ENCODE peak calls at places on chromosomes 5 and 9, in four cellular contexts. One of them, this sample, is unnamed.

GRCh38 chr5:80713640-80714039 is 58.9 kb upstream of the DHFR start:
- DNase-seq in stomach: no peak
- DNase-seq in vagina: no peak
- DNase-seq in Panc1: no peak
- DNase-seq in this sample: no peak

GRCh38 chr5:68409259-68409658 is 193.7 kb downstream of the PIK3R1 start:
- DNase-seq in stomach: no peak
- DNase-seq in Panc1: no peak
- DNase-seq in vagina: no peak
- DNase-seq in this sample: no peak

GRCh38 chr5:151509231-151509630 is 61.8 kb downstream of the SLC36A1 start:
- DNase-seq in vagina: no peak
- DNase-seq in Panc1: no peak
- DNase-seq in stomach: no peak
- DNase-seq in this sample: no peak

GRCh38 chr9:27089706-27090105 is 19.3 kb upstream of the TEK start:
- DNase-seq in Panc1: no peak
- DNase-seq in stomach: no peak
- DNase-seq in vagina: no peak
- DNase-seq in this sample: no peak

GRCh38 chr9:126420643-126421564 is 94.3 kb downstream of the MVB12B start:
- DNase-seq in Panc1: peak
- DNase-seq in vagina: no peak
- DNase-seq in stomach: no peak
- DNase-seq in this sample: no peak

GRCh38 chr5:14768838-14769365 is 102.7 kb downstream of the ANKH start:
- DNase-seq in vagina: no peak
- DNase-seq in Panc1: no peak
- DNase-seq in stomach: no peak
- DNase-seq in this sample: no peak

GRCh38 chr5:154829589-154830218 is 20.7 kb downstream of the FAXDC2 start:
- DNase-seq in stomach: peak
- DNase-seq in Panc1: no peak
- DNase-seq in vagina: no peak
- DNase-seq in this sample: peak

GRCh38 chr5:59178482-59178881 is 595.6 kb downstream of the RAB3C start:
- DNase-seq in stomach: no peak
- DNase-seq in vagina: no peak
- DNase-seq in Panc1: no peak
- DNase-seq in this sample: no peak

GRCh38 chr9:91795500-91796241 is 154.4 kb downstream of the ROR2 start:
- DNase-seq in stomach: no peak
- DNase-seq in vagina: no peak
- DNase-seq in Panc1: no peak
- DNase-seq in this sample: no peak

GRCh38 chr9:136327313-136327971 is at the start of gene GPSM1:
- DNase-seq in vagina: no peak
- DNase-seq in Panc1: no peak
- DNase-seq in stomach: no peak
- DNase-seq in this sample: no peak

GRCh38 chr9:127559247-127559680 is 52.8 kb upstream of the STXBP1 start:
- DNase-seq in Panc1: no peak
- DNase-seq in stomach: no peak
- DNase-seq in vagina: no peak
- DNase-seq in this sample: no peak

GRCh38 chr9:76414656-76415055 is 20.4 kb upstream of the RFK start:
- DNase-seq in stomach: no peak
- DNase-seq in Panc1: no peak
- DNase-seq in vagina: no peak
- DNase-seq in this sample: no peak

GRCh38 chr5:35811108-35811741 is 45.5 kb upstream of the IL7R start:
- DNase-seq in stomach: no peak
- DNase-seq in Panc1: no peak
- DNase-seq in vagina: no peak
- DNase-seq in this sample: no peak

GRCh38 chr9:129568560-129569505 is 52.1 kb downstream of the C9orf50 start:
- DNase-seq in vagina: no peak
- DNase-seq in stomach: peak
- DNase-seq in Panc1: no peak
- DNase-seq in this sample: no peak

GRCh38 chr5:109939109-109939682 is 249.5 kb downstream of the MAN2A1 start:
- DNase-seq in stomach: no peak
- DNase-seq in vagina: no peak
- DNase-seq in Panc1: no peak
- DNase-seq in this sample: no peak

GRCh38 chr9:77896269-77897245 is 135.1 kb downstream of the GNAQ start:
- DNase-seq in stomach: no peak
- DNase-seq in vagina: no peak
- DNase-seq in Panc1: no peak
- DNase-seq in this sample: no peak

GRCh38 chr5:18850159-18850558 is 1137.8 kb downstream of the CDH18 start:
- DNase-seq in stomach: no peak
- DNase-seq in Panc1: no peak
- DNase-seq in vagina: no peak
- DNase-seq in this sample: no peak

GRCh38 chr9:16627967-16628366 is 242.5 kb downstream of the BNC2 start:
- DNase-seq in vagina: no peak
- DNase-seq in Panc1: no peak
- DNase-seq in stomach: no peak
- DNase-seq in this sample: no peak

GRCh38 chr5:127320032-127320945 is 29.7 kb downstream of the MEGF10 start:
- DNase-seq in stomach: no peak
- DNase-seq in vagina: no peak
- DNase-seq in Panc1: no peak
- DNase-seq in this sample: no peak

GRCh38 chr5:51336878-51337277 is 46.4 kb upstream of the ISL1 start:
- DNase-seq in Panc1: no peak
- DNase-seq in stomach: no peak
- DNase-seq in vagina: no peak
- DNase-seq in this sample: no peak

DNA sequence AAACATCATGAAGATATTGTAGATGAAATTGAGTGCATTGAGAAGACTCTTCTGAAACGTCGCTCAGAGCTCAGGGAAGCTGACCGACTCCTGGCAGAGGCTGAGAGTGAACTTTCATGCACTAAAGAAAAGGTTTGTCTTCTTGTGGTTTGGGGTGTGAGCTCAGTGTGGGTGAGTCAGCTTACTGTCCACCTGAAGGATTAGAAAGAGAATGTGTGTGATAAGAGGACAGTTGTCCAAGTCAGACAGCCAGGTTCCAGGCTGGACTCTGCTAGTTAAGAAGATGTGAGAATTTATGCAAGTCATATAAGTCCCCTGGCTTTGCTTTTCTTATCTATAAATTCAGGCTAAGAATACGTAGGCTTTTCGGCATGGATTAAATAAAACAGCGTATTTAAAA is 46.9 kb downstream of the RAB14 start:
- DNase-seq in Panc1: no peak
- DNase-seq in stomach: no peak
- DNase-seq in vagina: no peak
- DNase-seq in this sample: no peak
- TF ChIP-seq POLR2AphosphoS5 in Panc1: no peak
- TF ChIP-seq POLR2AphosphoS5 in stomach: peak
- TF ChIP-seq POLR2AphosphoS5 in vagina: no peak
- TF ChIP-seq POLR2AphosphoS5 in this sample: no peak

GRCh38 chr9:35500130-35500748 is 10.3 kb downstream of the RUSC2 start:
- DNase-seq in Panc1: no peak
- DNase-seq in stomach: no peak
- DNase-seq in vagina: no peak
- DNase-seq in this sample: no peak
- H3K4me3 ChIP-seq in Panc1: no peak
- H3K4me3 ChIP-seq in stomach: no peak
- H3K4me3 ChIP-seq in vagina: no peak
- H3K4me3 ChIP-seq in this sample: no peak

DNA sequence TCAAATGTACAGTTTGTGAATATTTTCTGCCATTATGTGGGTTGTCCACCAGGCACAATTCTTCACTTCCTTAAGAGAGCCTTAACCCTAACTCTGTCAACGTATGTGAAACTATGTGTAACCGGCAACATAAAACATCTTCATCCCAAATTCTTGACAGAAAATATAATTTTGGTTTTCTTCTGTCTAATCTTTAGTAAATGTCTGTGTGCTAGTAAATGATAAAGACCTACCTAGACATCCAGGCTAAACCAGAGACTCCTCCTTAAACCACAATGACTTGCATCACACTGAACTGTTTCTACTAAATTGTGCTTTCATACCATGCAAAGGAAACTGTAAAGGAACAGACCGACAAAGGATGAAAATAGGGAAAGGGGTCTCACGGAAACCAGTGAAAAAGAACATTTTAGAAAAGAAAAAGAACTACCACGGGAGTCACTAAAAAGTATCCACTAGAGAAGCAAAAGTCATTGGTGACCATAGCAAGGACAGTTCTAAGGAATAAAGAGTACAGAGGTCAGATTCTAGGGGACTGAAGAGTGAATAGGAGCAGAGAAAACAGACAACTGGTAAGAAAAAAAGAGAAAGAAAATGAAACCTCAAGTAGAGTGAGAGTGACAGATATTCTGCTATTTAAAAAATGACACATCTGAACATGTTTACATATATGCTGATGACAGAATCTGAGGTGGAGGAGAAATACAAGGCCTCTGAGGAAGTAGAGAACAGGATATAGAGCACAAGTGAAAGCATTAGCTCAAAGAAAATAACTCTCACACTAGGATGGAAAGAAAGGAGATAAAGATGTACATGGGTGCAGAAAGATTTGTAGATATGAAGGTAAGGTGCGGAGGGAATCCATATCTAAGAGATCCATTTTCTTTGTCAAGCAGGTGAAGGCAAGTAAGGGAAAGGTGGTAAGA is 49.4 kb downstream of the FNIP1 start:
- DNase-seq in stomach: no peak
- DNase-seq in vagina: no peak
- DNase-seq in Panc1: peak
- DNase-seq in this sample: no peak
- TF ChIP-seq POLR2AphosphoS5 in stomach: no peak
- TF ChIP-seq POLR2AphosphoS5 in vagina: no peak
- TF ChIP-seq POLR2AphosphoS5 in Panc1: no peak
- TF ChIP-seq POLR2AphosphoS5 in this sample: no peak

GRCh38 chr5:72653586-72653985 is 146.4 kb upstream of the ZNF366 start:
- DNase-seq in vagina: no peak
- DNase-seq in Panc1: no peak
- DNase-seq in stomach: no peak
- DNase-seq in this sample: no peak
- H3K4me3 ChIP-seq in vagina: no peak
- H3K4me3 ChIP-seq in Panc1: no peak
- H3K4me3 ChIP-seq in stomach: no peak
- H3K4me3 ChIP-seq in this sample: no peak

GRCh38 chr5:6252581-6252980 is 125.8 kb downstream of the MED10 start:
- DNase-seq in vagina: no peak
- DNase-seq in Panc1: no peak
- DNase-seq in stomach: no peak
- DNase-seq in this sample: no peak

GRCh38 chr5:6256901-6257300 is 121.4 kb downstream of the MED10 start:
- DNase-seq in Panc1: no peak
- DNase-seq in vagina: peak
- DNase-seq in stomach: no peak
- DNase-seq in this sample: no peak

GRCh38 chr5:6253846-6254245 is 124.5 kb downstream of the MED10 start:
- DNase-seq in Panc1: no peak
- DNase-seq in vagina: no peak
- DNase-seq in stomach: no peak
- DNase-seq in this sample: no peak

GRCh38 chr5:6253281-6253680 is 125.1 kb downstream of the MED10 start:
- DNase-seq in vagina: no peak
- DNase-seq in Panc1: no peak
- DNase-seq in stomach: no peak
- DNase-seq in this sample: no peak

GRCh38 chr5:6255956-6256355 is 122.4 kb downstream of the MED10 start:
- DNase-seq in stomach: no peak
- DNase-seq in vagina: no peak
- DNase-seq in Panc1: no peak
- DNase-seq in this sample: no peak
- TF ChIP-seq POLR2AphosphoS5 in stomach: no peak
- TF ChIP-seq POLR2AphosphoS5 in vagina: no peak
- TF ChIP-seq POLR2AphosphoS5 in Panc1: no peak
- TF ChIP-seq POLR2AphosphoS5 in this sample: no peak

DNA sequence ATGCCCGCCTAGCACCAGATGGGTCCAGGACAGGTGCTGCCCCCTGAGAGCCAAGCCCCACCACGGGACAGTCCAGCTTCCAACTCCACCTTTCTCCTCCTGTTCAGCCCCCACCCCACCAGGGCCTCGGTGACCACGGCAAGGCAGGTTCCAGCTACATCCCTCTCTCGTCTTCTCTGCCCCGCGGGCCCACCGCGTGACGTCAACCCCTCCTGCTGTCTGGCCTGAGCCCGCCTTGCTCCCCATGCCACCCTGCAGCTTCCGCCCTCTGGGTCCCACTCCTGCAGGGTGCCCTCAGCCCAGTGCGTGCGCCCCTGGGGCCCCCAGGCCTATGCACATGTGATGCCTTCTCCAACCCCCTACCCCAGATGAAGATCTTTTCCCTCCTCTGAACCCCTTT is 6.8 kb downstream of the GFPT2 start:
- DNase-seq in stomach: no peak
- DNase-seq in vagina: no peak
- DNase-seq in Panc1: no peak
- DNase-seq in this sample: no peak
- H3K4me3 ChIP-seq in stomach: no peak
- H3K4me3 ChIP-seq in vagina: no peak
- H3K4me3 ChIP-seq in Panc1: no peak
- H3K4me3 ChIP-seq in this sample: no peak

This sample was measured in prostate gland.